ENCODE peak calls at places on chromosomes 12 and 14, in ten cellular contexts. Z is A549, P is AG10803, A is MM.1S, J is tibial nerve, Q is fibroblast of lung, Y is AG04449, E is HCT116, I is neural progenitor cell, R is esophagus squamous epithelium. G is an unnamed sample.

GRCh38 chr14:82854131-82854530 is 1320.5 kb upstream of the SEL1L start:
- DNase-seq in Z (no peak), P (no peak), A (no peak), J (no peak), Q (no peak), Y (no peak), E (no peak), I (peak), R (no peak), G (no peak)

GRCh38 chr12:70365648-70366518 is at the start of gene KCNMB4:
- DNase-seq in Z (peak), P (peak), A (peak), J (peak), Q (peak), Y (no peak), E (no peak), I (peak), R (peak), G (no peak)

GRCh38 chr12:107859367-107859766 is 84.9 kb downstream of the ASCL4 start:
- DNase-seq in Z (no peak), P (no peak), A (no peak), J (no peak), Q (no peak), Y (no peak), E (no peak), I (no peak), R (no peak), G (no peak)

GRCh38 chr12:89919241-89919906 is 210.7 kb upstream of the ATP2B1 start:
- DNase-seq in Z (no peak), P (no peak), A (no peak), J (no peak), Q (no peak), Y (no peak), E (no peak), I (no peak), R (no peak), G (no peak)

GRCh38 chr12:132179431-132180362 is 35.4 kb downstream of the NOC4L start:
- DNase-seq in Z (no peak), P (no peak), A (no peak), J (no peak), Q (no peak), Y (no peak), E (no peak), I (no peak), R (no peak), G (no peak)

GRCh38 chr14:23381871-23382270 is 5.0 kb downstream of the CMTM5 start:
- DNase-seq in Z (no peak), P (no peak), A (no peak), J (no peak), Q (no peak), Y (no peak), E (no peak), I (no peak), R (no peak), G (no peak)

GRCh38 chr14:50599700-50600444 is 39.9 kb downstream of the ATL1 start:
- DNase-seq in Z (peak), P (peak), A (peak), J (no peak), Q (peak), Y (no peak), E (peak), I (peak), R (no peak), G (peak)

GRCh38 chr12:109036975-109037374 is 15.4 kb upstream of the USP30 start:
- DNase-seq in Z (no peak), P (no peak), A (no peak), J (no peak), Q (no peak), Y (no peak), E (no peak), I (no peak), R (no peak), G (no peak)

GRCh38 chr14:39267592-39268112 is 33.9 kb downstream of the MIA2 start:
- DNase-seq in Z (no peak), P (peak), A (peak), J (peak), Q (peak), Y (no peak), E (peak), I (no peak), R (no peak), G (no peak)

GRCh38 chr14:28756896-28757570 is 9.6 kb upstream of the FOXG1 start:
- DNase-seq in Z (peak), P (peak), A (no peak), J (no peak), Q (peak), Y (no peak), E (no peak), I (peak), R (no peak), G (no peak)

GRCh38 chr14:20696776-20697175 is 8.2 kb downstream of the ANG start:
- DNase-seq in Z (no peak), P (no peak), A (no peak), J (no peak), Q (no peak), Y (no peak), E (no peak), I (no peak), R (no peak), G (no peak)

GRCh38 chr14:75268638-75269550 is 9.7 kb upstream of the FOS start:
- DNase-seq in Z (no peak), P (no peak), A (no peak), J (no peak), Q (no peak), Y (no peak), E (no peak), I (no peak), R (no peak), G (no peak)

GRCh38 chr12:131682511-131682895 is 28.4 kb upstream of the SFSWAP start:
- DNase-seq in Z (no peak), P (no peak), A (no peak), J (no peak), Q (no peak), Y (no peak), E (no peak), I (no peak), R (no peak), G (no peak)

GRCh38 chr12:46546634-46547273 is 174.2 kb upstream of the SLC38A2 start:
- DNase-seq in Z (no peak), P (no peak), A (peak), J (no peak), Q (peak), Y (no peak), E (no peak), I (no peak), R (no peak), G (no peak)

GRCh38 chr12:106585237-106585834 is 2.5 kb downstream of the RFX4 start:
- DNase-seq in Z (no peak), P (no peak), A (no peak), J (no peak), Q (no peak), Y (no peak), E (no peak), I (peak), R (no peak), G (no peak)

GRCh38 chr14:55327179-55327578 is 56.0 kb downstream of the FBXO34 start:
- DNase-seq in Z (no peak), P (no peak), A (no peak), J (no peak), Q (no peak), Y (no peak), E (no peak), I (no peak), R (no peak), G (no peak)

GRCh38 chr14:32208490-32208889 is 5.4 kb upstream of the RNU6-8 start:
- DNase-seq in Z (no peak), P (no peak), A (no peak), J (no peak), Q (no peak), Y (no peak), E (no peak), I (no peak), R (no peak), G (no peak)

GRCh38 chr12:90510948-90511347 is 444.0 kb downstream of the CCER1 start:
- DNase-seq in Z (no peak), P (peak), A (no peak), J (no peak), Q (peak), Y (no peak), E (no peak), I (no peak), R (no peak), G (no peak)

GRCh38 chr12:2384533-2385328 is 331.9 kb downstream of the CACNA1C start:
- DNase-seq in Z (no peak), P (peak), A (no peak), J (peak), Q (peak), Y (peak), E (no peak), I (no peak), R (no peak), G (peak)
- TF ChIP-seq CTCF in Z (no peak), P (peak), A (no peak), J (no peak), Q (peak), Y (peak), E (no peak), I (peak), R (no peak), G (peak)

GRCh38 chr12:11746940-11747716 is 97.7 kb downstream of the ETV6 start:
- DNase-seq in Z (no peak), P (no peak), A (no peak), J (no peak), Q (no peak), Y (no peak), E (no peak), I (no peak), R (no peak), G (no peak)
- H3K4me3 ChIP-seq in Z (no peak), P (no peak), A (no peak), J (no peak), Q (no peak), Y (no peak), E (no peak), I (no peak), R (no peak), G (no peak)

GRCh38 chr12:38555620-38556596 is 239.3 kb downstream of the ALG10B start:
- DNase-seq in Z (peak), P (no peak), A (no peak), J (no peak), Q (no peak), Y (no peak), E (no peak), I (no peak), R (no peak), G (no peak)
- TF ChIP-seq CTCF in Z (no peak), P (no peak), A (no peak), J (no peak), Q (no peak), Y (no peak), E (no peak), I (peak), R (no peak), G (no peak)

GRCh38 chr12:116931665-116932064 is 20.9 kb downstream of the FBXW8 start:
- DNase-seq in Z (no peak), P (no peak), A (no peak), J (no peak), Q (no peak), Y (no peak), E (no peak), I (no peak), R (no peak), G (no peak)
- H3K4me3 ChIP-seq in Z (no peak), P (no peak), A (no peak), J (no peak), Q (no peak), Y (no peak), E (no peak), I (no peak), R (no peak), G (no peak)

GRCh38 chr12:3000548-3001275 is 41.5 kb downstream of the TEAD4 start:
- DNase-seq in Z (no peak), P (no peak), A (no peak), J (no peak), Q (no peak), Y (no peak), E (no peak), I (peak), R (no peak), G (no peak)
- TF ChIP-seq CTCF in Z (no peak), P (no peak), A (no peak), J (no peak), Q (no peak), Y (no peak), E (peak), I (peak), R (no peak), G (peak)

GRCh38 chr12:116597886-116598285 is 38.7 kb downstream of the MAP1LC3B2 start:
- DNase-seq in Z (no peak), P (no peak), A (no peak), J (no peak), Q (no peak), Y (no peak), E (no peak), I (no peak), R (no peak), G (no peak)

GRCh38 chr12:116592731-116593130 is 33.5 kb downstream of the MAP1LC3B2 start:
- DNase-seq in Z (no peak), P (peak), A (no peak), J (no peak), Q (peak), Y (no peak), E (no peak), I (no peak), R (no peak), G (no peak)

GRCh38 chr12:116595672-116596071 is 36.5 kb downstream of the MAP1LC3B2 start:
- DNase-seq in Z (no peak), P (no peak), A (no peak), J (no peak), Q (no peak), Y (no peak), E (no peak), I (no peak), R (no peak), G (no peak)

GRCh38 chr12:116594325-116595038 is 35.3 kb downstream of the MAP1LC3B2 start:
- DNase-seq in Z (no peak), P (no peak), A (no peak), J (no peak), Q (no peak), Y (no peak), E (no peak), I (no peak), R (no peak), G (no peak)

GRCh38 chr12:116595186-116595585 is 36.0 kb downstream of the MAP1LC3B2 start:
- DNase-seq in Z (no peak), P (peak), A (no peak), J (peak), Q (peak), Y (no peak), E (no peak), I (no peak), R (no peak), G (no peak)
- H3K4me3 ChIP-seq in Z (no peak), P (no peak), A (no peak), J (no peak), Q (no peak), Y (no peak), E (no peak), I (no peak), R (no peak), G (no peak)

GRCh38 chr14:83988274-83988673 is 1541.7 kb upstream of the FLRT2 start:
- DNase-seq in Z (no peak), P (no peak), A (no peak), J (no peak), Q (peak), Y (no peak), E (no peak), I (no peak), R (no peak), G (no peak)
- TF ChIP-seq CTCF in Z (no peak), P (no peak), A (no peak), J (no peak), Q (no peak), Y (no peak), E (no peak), I (no peak), R (no peak), G (no peak)

DNA sequence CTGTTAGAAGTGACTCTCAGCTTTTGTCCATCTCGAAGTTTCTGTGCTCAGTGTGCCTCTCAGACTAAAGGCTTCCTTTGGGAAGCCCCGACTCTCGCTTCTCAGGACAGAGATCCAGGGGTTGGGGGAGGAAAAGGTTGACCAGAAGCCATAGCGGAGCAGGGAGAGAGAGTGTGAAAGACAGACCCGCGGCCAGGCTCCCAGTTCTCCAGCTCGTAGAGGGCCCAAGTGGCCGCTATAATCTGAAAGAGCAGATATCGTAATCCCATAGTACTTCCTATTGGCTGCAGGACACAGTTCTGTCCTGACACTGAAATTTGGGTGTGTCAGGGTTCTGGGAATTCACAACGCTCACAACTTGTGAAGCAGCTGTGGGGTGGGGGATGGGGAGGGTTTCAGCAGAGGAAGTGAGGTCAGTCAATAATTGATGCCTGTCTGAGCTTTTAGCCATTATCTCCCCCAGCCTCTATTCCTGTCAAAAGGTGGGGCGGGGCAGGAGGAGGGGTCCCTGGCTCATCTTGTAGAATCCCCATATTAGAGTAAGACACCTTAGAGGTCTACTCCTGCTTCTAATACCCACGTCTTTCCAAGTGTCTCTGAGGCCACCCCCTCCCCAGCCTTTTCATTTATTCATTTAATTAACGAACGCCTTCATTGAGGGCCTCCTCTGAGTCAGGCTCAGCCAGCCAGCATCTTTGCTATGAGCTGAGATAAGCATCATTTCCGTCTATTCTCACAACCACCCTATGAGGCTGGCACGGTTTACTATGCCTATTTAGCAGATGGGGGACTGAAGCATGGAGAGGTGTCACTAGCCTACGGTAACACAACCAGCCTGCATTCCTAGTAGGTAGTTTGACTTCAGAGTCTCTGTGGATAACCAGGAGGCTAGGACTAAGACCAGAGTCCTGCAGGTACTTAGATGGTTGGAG is 1.5 kb upstream of the ACVRL1 start:
- DNase-seq in Z (no peak), P (peak), A (no peak), J (peak), Q (peak), Y (no peak), E (no peak), I (no peak), R (no peak), G (no peak)
- H3K4me3 ChIP-seq in Z (no peak), P (peak), A (no peak), J (no peak), Q (no peak), Y (no peak), E (no peak), I (no peak), R (no peak), G (no peak)

DNA sequence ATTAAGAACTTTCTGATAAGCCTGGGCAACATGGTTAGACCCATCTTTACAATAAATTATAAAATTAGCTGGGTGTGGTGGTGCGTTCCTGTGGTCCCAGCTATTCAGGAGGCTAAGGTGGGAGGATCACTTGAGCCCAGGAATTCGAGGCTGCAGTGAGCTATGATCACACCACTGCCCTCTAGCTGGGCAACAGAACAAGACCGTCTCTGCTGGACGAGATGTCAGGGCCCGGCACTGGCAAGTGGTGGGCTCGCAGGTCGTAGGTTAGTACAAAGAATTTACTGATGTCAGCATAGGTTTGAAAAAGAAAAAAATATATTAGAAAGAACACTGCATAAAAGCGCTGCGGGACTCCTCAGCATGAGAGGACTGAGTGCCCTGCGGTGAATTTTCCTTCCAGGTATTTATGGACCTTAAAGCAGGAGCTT is 15.7 kb upstream of the VSIG10 start:
- DNase-seq in Z (no peak), P (no peak), A (no peak), J (no peak), Q (no peak), Y (no peak), E (no peak), I (peak), R (no peak), G (no peak)
- TF ChIP-seq CTCF in Z (no peak), P (no peak), A (no peak), J (no peak), Q (no peak), Y (no peak), E (no peak), I (peak), R (no peak), G (no peak)